ENCODE peak calls at places on chromosome 9, in eight cellular contexts. One of them, this sample, is unnamed.
A peak's percentile ranks its signal among the peaks of the same experiment; 100 is the strongest.

GRCh38 chr9:127693697-127694096 is 13.1 kb upstream of the CFAP157 start:
- DNase-seq in body of pancreas: no peak
- DNase-seq in ovary: no peak
- DNase-seq in IMR-90: no peak
- DNase-seq in prostate gland: no peak
- DNase-seq in gastrocnemius medialis: no peak
- DNase-seq in A549: no peak
- DNase-seq in transverse colon: no peak
- DNase-seq in this sample: no peak

GRCh38 chr9:72888032-72888431 is 64.8 kb downstream of the ALDH1A1 start:
- DNase-seq in body of pancreas: no peak
- DNase-seq in IMR-90: no peak
- DNase-seq in prostate gland: no peak
- DNase-seq in A549: no peak
- DNase-seq in transverse colon: no peak
- DNase-seq in gastrocnemius medialis: no peak
- DNase-seq in ovary: no peak
- DNase-seq in this sample: no peak

GRCh38 chr9:91843623-91844111 is 106.4 kb downstream of the ROR2 start:
- DNase-seq in A549: no peak
- DNase-seq in ovary: peak; percentile 63
- DNase-seq in gastrocnemius medialis: no peak
- DNase-seq in body of pancreas: peak; percentile 9
- DNase-seq in IMR-90: no peak
- DNase-seq in transverse colon: no peak
- DNase-seq in prostate gland: no peak
- DNase-seq in this sample: no peak

GRCh38 chr9:32625320-32625719 is 10.1 kb downstream of the TAF1L start:
- DNase-seq in body of pancreas: no peak
- DNase-seq in A549: no peak
- DNase-seq in IMR-90: no peak
- DNase-seq in prostate gland: no peak
- DNase-seq in ovary: no peak
- DNase-seq in transverse colon: no peak
- DNase-seq in gastrocnemius medialis: no peak
- DNase-seq in this sample: no peak

GRCh38 chr9:121699271-121700164 is 48.1 kb downstream of the DAB2IP start:
- DNase-seq in A549: no peak
- DNase-seq in gastrocnemius medialis: no peak
- DNase-seq in IMR-90: peak; percentile 55
- DNase-seq in body of pancreas: peak; percentile 59
- DNase-seq in ovary: peak; percentile 65
- DNase-seq in transverse colon: peak; percentile 68
- DNase-seq in prostate gland: no peak
- DNase-seq in this sample: peak; percentile 92

GRCh38 chr9:2859776-2860379 is 16.0 kb upstream of the PUM3 start:
- DNase-seq in body of pancreas: peak; percentile 69
- DNase-seq in transverse colon: peak; percentile 63
- DNase-seq in IMR-90: peak; percentile 57
- DNase-seq in A549: peak; percentile 61
- DNase-seq in prostate gland: peak; percentile 30
- DNase-seq in ovary: peak; percentile 40
- DNase-seq in gastrocnemius medialis: no peak
- DNase-seq in this sample: peak; percentile 30

GRCh38 chr9:1429328-1429727 is 379.2 kb downstream of the DMRT2 start:
- DNase-seq in transverse colon: peak; percentile 17
- DNase-seq in gastrocnemius medialis: peak; percentile 3
- DNase-seq in prostate gland: no peak
- DNase-seq in IMR-90: no peak
- DNase-seq in body of pancreas: peak; percentile 30
- DNase-seq in A549: peak; percentile 3
- DNase-seq in ovary: no peak
- DNase-seq in this sample: no peak

GRCh38 chr9:68715181-68715456 is 10.1 kb downstream of the PIP5K1B start:
- DNase-seq in body of pancreas: no peak
- DNase-seq in transverse colon: no peak
- DNase-seq in gastrocnemius medialis: no peak
- DNase-seq in prostate gland: no peak
- DNase-seq in ovary: no peak
- DNase-seq in IMR-90: no peak
- DNase-seq in A549: no peak
- DNase-seq in this sample: no peak

GRCh38 chr9:108813951-108814601 is 41.7 kb downstream of the ACTL7B start:
- DNase-seq in body of pancreas: peak; percentile 8
- DNase-seq in prostate gland: no peak
- DNase-seq in A549: peak; percentile 57
- DNase-seq in gastrocnemius medialis: no peak
- DNase-seq in IMR-90: no peak
- DNase-seq in transverse colon: no peak
- DNase-seq in ovary: no peak
- DNase-seq in this sample: peak; percentile 73

GRCh38 chr9:91445135-91445534 is 21.5 kb upstream of the NFIL3 start:
- DNase-seq in ovary: no peak
- DNase-seq in body of pancreas: no peak
- DNase-seq in A549: no peak
- DNase-seq in prostate gland: no peak
- DNase-seq in IMR-90: no peak
- DNase-seq in transverse colon: no peak
- DNase-seq in gastrocnemius medialis: no peak
- DNase-seq in this sample: no peak

GRCh38 chr9:126676685-126677143 is 63.0 kb downstream of the LMX1B start:
- DNase-seq in prostate gland: no peak
- DNase-seq in A549: no peak
- DNase-seq in body of pancreas: no peak
- DNase-seq in IMR-90: no peak
- DNase-seq in transverse colon: no peak
- DNase-seq in ovary: no peak
- DNase-seq in gastrocnemius medialis: no peak
- DNase-seq in this sample: no peak

GRCh38 chr9:122389799-122390481 is 19.1 kb downstream of the PTGS1 start:
- DNase-seq in transverse colon: no peak
- DNase-seq in prostate gland: peak; percentile 63
- DNase-seq in A549: no peak
- DNase-seq in gastrocnemius medialis: no peak
- DNase-seq in ovary: no peak
- DNase-seq in body of pancreas: no peak
- DNase-seq in IMR-90: no peak
- DNase-seq in this sample: no peak

GRCh38 chr9:129596541-129597328 is 24.2 kb downstream of the C9orf50 start:
- DNase-seq in prostate gland: peak; percentile 43
- DNase-seq in gastrocnemius medialis: peak; percentile 35
- DNase-seq in A549: peak; percentile 55
- DNase-seq in transverse colon: peak; percentile 53
- DNase-seq in ovary: peak; percentile 78
- DNase-seq in IMR-90: peak; percentile 73
- DNase-seq in body of pancreas: no peak
- DNase-seq in this sample: no peak

GRCh38 chr9:127197861-127198430 is 66.6 kb upstream of the GARNL3 start:
- DNase-seq in transverse colon: no peak
- DNase-seq in ovary: peak; percentile 60
- DNase-seq in A549: no peak
- DNase-seq in gastrocnemius medialis: no peak
- DNase-seq in prostate gland: no peak
- DNase-seq in body of pancreas: no peak
- DNase-seq in IMR-90: peak; percentile 51
- DNase-seq in this sample: no peak

GRCh38 chr9:111427186-111427585 is 57.0 kb downstream of the ECPAS start:
- DNase-seq in body of pancreas: no peak
- DNase-seq in ovary: no peak
- DNase-seq in IMR-90: peak; percentile 67
- DNase-seq in A549: peak; percentile 5
- DNase-seq in prostate gland: no peak
- DNase-seq in transverse colon: no peak
- DNase-seq in gastrocnemius medialis: no peak
- DNase-seq in this sample: no peak

DNA sequence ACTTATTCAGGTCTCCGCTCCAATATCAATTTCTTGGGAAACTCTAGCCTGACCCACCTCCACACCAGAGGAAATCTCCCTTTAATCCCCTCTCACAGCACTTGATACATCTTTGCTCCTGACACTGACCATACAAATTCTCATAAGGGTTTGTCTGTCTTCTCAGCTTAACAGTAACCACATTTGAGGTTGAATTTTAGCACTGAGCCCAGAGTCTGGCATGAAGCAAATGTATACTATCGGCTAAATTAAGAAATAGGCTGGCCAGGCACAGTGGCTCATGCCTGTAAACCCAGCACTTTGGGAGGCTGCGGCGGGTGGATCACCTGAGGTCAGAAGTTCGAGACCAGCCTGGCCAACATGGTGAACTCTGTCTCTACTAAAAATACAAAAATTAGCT is 9.7 kb downstream of the CDK5RAP2 start:
- DNase-seq in gastrocnemius medialis: no peak
- DNase-seq in transverse colon: no peak
- DNase-seq in IMR-90: no peak
- DNase-seq in A549: no peak
- DNase-seq in prostate gland: no peak
- DNase-seq in body of pancreas: no peak
- DNase-seq in ovary: no peak
- DNase-seq in this sample: no peak
- TF ChIP-seq POLR2A in gastrocnemius medialis: no peak
- TF ChIP-seq POLR2A in transverse colon: no peak
- TF ChIP-seq POLR2A in IMR-90: no peak
- TF ChIP-seq POLR2A in A549: no peak
- TF ChIP-seq POLR2A in prostate gland: no peak
- TF ChIP-seq POLR2A in body of pancreas: no peak
- TF ChIP-seq POLR2A in ovary: no peak
- TF ChIP-seq POLR2A in this sample: no peak

DNA sequence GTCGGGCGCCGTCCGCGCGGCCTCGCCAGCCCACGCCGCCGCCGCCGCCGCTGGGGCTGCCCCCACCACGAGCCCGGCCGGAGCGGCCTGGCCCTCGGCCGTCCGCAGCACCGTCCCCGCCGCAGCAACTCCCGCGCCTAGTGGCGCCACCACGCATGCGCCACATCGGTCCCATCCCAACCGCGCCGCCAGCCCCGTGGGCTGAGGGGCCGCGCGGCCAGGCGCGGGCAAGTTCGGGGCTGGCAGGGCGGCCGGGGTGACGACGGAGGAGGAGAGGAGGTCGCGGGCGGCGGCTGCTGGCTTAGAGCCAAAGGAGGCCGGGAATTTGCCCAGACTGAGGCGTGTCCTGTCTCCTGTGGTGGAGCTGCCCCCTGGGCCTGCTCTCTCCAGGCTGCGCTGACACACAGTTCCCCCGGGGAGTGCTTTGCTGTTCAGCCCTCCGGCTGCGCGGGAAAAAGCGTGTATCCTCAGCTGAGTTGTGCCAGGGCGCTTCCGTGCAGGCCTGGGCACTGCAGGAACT is at the start of gene TUSC1:
- DNase-seq in prostate gland: peak; percentile 74
- DNase-seq in transverse colon: peak; percentile 84
- DNase-seq in A549: peak; percentile 19
- DNase-seq in IMR-90: peak; percentile 61
- DNase-seq in gastrocnemius medialis: peak; percentile 51
- DNase-seq in ovary: peak; percentile 84
- DNase-seq in body of pancreas: peak; percentile 86
- DNase-seq in this sample: peak; percentile 81
- TF ChIP-seq POLR2A in prostate gland: peak; percentile 36
- TF ChIP-seq POLR2A in transverse colon: no peak
- TF ChIP-seq POLR2A in A549: peak; percentile 39
- TF ChIP-seq POLR2A in IMR-90: no peak
- TF ChIP-seq POLR2A in gastrocnemius medialis: peak; percentile 66
- TF ChIP-seq POLR2A in ovary: peak; percentile 66
- TF ChIP-seq POLR2A in body of pancreas: peak; percentile 15
- TF ChIP-seq POLR2A in this sample: peak; percentile 33

DNA sequence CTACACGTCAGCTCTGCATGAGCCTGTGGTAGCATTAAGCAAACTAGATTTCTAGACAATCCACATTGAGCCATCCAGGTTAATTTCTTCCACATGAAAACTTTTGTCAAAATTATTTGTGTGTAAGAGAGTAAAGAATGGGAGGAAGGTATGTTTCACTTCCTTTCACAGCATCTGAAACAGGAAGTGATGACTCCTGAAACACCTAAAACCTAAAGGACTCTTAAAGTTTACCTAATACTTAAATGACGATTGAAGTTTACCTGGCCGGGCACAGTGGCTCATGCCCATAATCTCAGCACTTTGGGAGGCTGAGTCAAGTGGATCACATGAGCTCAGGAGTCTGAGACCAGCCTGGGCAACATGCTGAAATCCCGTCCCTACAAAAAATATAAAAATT is 223.8 kb downstream of the CEMIP2 start:
- DNase-seq in gastrocnemius medialis: no peak
- DNase-seq in IMR-90: no peak
- DNase-seq in ovary: no peak
- DNase-seq in A549: no peak
- DNase-seq in body of pancreas: no peak
- DNase-seq in transverse colon: no peak
- DNase-seq in prostate gland: no peak
- DNase-seq in this sample: no peak
- TF ChIP-seq POLR2A in gastrocnemius medialis: no peak
- TF ChIP-seq POLR2A in IMR-90: no peak
- TF ChIP-seq POLR2A in ovary: no peak
- TF ChIP-seq POLR2A in A549: no peak
- TF ChIP-seq POLR2A in body of pancreas: no peak
- TF ChIP-seq POLR2A in transverse colon: no peak
- TF ChIP-seq POLR2A in prostate gland: no peak
- TF ChIP-seq POLR2A in this sample: no peak

GRCh38 chr9:5631021-5631420 is 2.1 kb downstream of the RIC1 start:
- DNase-seq in ovary: no peak
- DNase-seq in prostate gland: no peak
- DNase-seq in body of pancreas: no peak
- DNase-seq in transverse colon: no peak
- DNase-seq in IMR-90: no peak
- DNase-seq in A549: no peak
- DNase-seq in gastrocnemius medialis: no peak
- DNase-seq in this sample: no peak

GRCh38 chr9:5628530-5629311 is at the start of gene RIC1:
- DNase-seq in prostate gland: peak; percentile 87
- DNase-seq in IMR-90: peak; percentile 89
- DNase-seq in A549: peak; percentile 94
- DNase-seq in ovary: peak; percentile 92
- DNase-seq in body of pancreas: peak; percentile 92
- DNase-seq in transverse colon: peak; percentile 94
- DNase-seq in gastrocnemius medialis: peak; percentile 91
- DNase-seq in this sample: peak; percentile 78

GRCh38 chr9:5628183-5628529 is 751 bp upstream of the RIC1 start:
- DNase-seq in body of pancreas: no peak
- DNase-seq in IMR-90: no peak
- DNase-seq in gastrocnemius medialis: no peak
- DNase-seq in prostate gland: no peak
- DNase-seq in A549: peak; percentile 38
- DNase-seq in transverse colon: no peak
- DNase-seq in ovary: no peak
- DNase-seq in this sample: no peak

GRCh38 chr9:5630038-5630507 is 1.2 kb downstream of the RIC1 start:
- DNase-seq in ovary: no peak
- DNase-seq in IMR-90: no peak
- DNase-seq in gastrocnemius medialis: no peak
- DNase-seq in body of pancreas: no peak
- DNase-seq in prostate gland: peak; percentile 28
- DNase-seq in A549: peak; percentile 25
- DNase-seq in transverse colon: no peak
- DNase-seq in this sample: no peak

GRCh38 chr9:5629312-5630037 is 568 bp downstream of the RIC1 start:
- DNase-seq in gastrocnemius medialis: no peak
- DNase-seq in IMR-90: no peak
- DNase-seq in transverse colon: peak; percentile 53
- DNase-seq in body of pancreas: peak; percentile 50
- DNase-seq in prostate gland: peak; percentile 20
- DNase-seq in A549: peak; percentile 23
- DNase-seq in ovary: peak; percentile 37
- DNase-seq in this sample: no peak
- TF ChIP-seq POLR2A in gastrocnemius medialis: no peak
- TF ChIP-seq POLR2A in IMR-90: no peak
- TF ChIP-seq POLR2A in transverse colon: no peak
- TF ChIP-seq POLR2A in body of pancreas: peak; percentile 30
- TF ChIP-seq POLR2A in prostate gland: no peak
- TF ChIP-seq POLR2A in A549: no peak
- TF ChIP-seq POLR2A in ovary: no peak
- TF ChIP-seq POLR2A in this sample: no peak

GRCh38 chr9:97501972-97502221 is 431 bp downstream of the TMOD1 start:
- DNase-seq in prostate gland: no peak
- DNase-seq in body of pancreas: no peak
- DNase-seq in transverse colon: no peak
- DNase-seq in A549: no peak
- DNase-seq in IMR-90: no peak
- DNase-seq in gastrocnemius medialis: no peak
- DNase-seq in ovary: no peak
- DNase-seq in this sample: peak; percentile 81
- TF ChIP-seq POLR2A in prostate gland: no peak
- TF ChIP-seq POLR2A in body of pancreas: no peak
- TF ChIP-seq POLR2A in transverse colon: no peak
- TF ChIP-seq POLR2A in A549: no peak
- TF ChIP-seq POLR2A in IMR-90: no peak
- TF ChIP-seq POLR2A in gastrocnemius medialis: peak; percentile 92
- TF ChIP-seq POLR2A in ovary: no peak
- TF ChIP-seq POLR2A in this sample: no peak

This sample was measured in H54.